ENCODE peak calls at places on chromosomes 7 and 10, in four cellular contexts. J is HCEC 1CT, M is amniotic epithelial cell, D is left cardiac atrium. Q is an unnamed sample.

GRCh38 chr10:63819753-63820347 is 298.6 kb downstream of the REEP3 start:
- DNase-seq in D (peak), J (peak), M (peak), Q (peak)

GRCh38 chr10:127951861-127952574 is 45.1 kb downstream of the PTPRE start:
- DNase-seq in M (no peak), J (no peak), D (no peak), Q (no peak)

GRCh38 chr7:150393325-150393724 is 14.2 kb downstream of the ZNF775 start:
- DNase-seq in J (no peak), D (no peak), M (no peak), Q (no peak)

GRCh38 chr7:122217125-122217524 is 73.1 kb upstream of the AASS start:
- DNase-seq in D (no peak), M (peak), J (peak), Q (peak)

GRCh38 chr10:102965455-102965854 is 47.4 kb downstream of the CNNM2 start:
- DNase-seq in M (peak), J (no peak), D (no peak), Q (no peak)

GRCh38 chr10:34121974-34122282 is 693.2 kb downstream of the PARD3 start:
- DNase-seq in D (no peak), M (peak), J (no peak), Q (peak)

GRCh38 chr10:44998146-44998631 is 2.5 kb upstream of the ZNF22 start:
- DNase-seq in M (peak), J (no peak), D (no peak), Q (peak)

GRCh38 chr10:46062735-46063428 is 16.8 kb upstream of the MSMB start:
- DNase-seq in M (no peak), D (no peak), J (no peak), Q (no peak)

GRCh38 chr10:113709221-113709838 is 29.6 kb downstream of the CASP7 start:
- DNase-seq in J (peak), D (no peak), M (peak), Q (peak)

GRCh38 chr7:150722403-150723065 is 6.1 kb downstream of the GIMAP1 start:
- DNase-seq in M (no peak), D (no peak), J (no peak), Q (no peak)

GRCh38 chr7:40541336-40541735 is 406.5 kb downstream of the SUGCT start:
- DNase-seq in D (no peak), J (peak), M (peak), Q (peak)

GRCh38 chr7:127251458-127252379 is 1.0 kb downstream of the GRM8 start:
- DNase-seq in D (no peak), M (no peak), J (no peak), Q (no peak)

GRCh38 chr7:1593091-1593866 is 23.4 kb upstream of the PSMG3 start:
- DNase-seq in M (no peak), J (peak), D (no peak), Q (peak)

GRCh38 chr7:71404701-71405345 is 272.9 kb downstream of the GALNT17 start:
- DNase-seq in M (no peak), D (no peak), J (no peak), Q (no peak)

GRCh38 chr10:42836771-42837468 is 54.3 kb downstream of the BMS1 start:
- DNase-seq in M (peak), J (peak), D (no peak), Q (peak)

GRCh38 chr7:22805227-22805626 is 17.4 kb downstream of the TOMM7 start:
- DNase-seq in J (no peak), M (no peak), D (no peak), Q (no peak)

GRCh38 chr10:108877130-108877529 is 1046.2 kb downstream of the XPNPEP1 start:
- DNase-seq in J (peak), M (peak), D (no peak), Q (peak)

GRCh38 chr10:129769381-129770116 is 194.5 kb downstream of the EBF3 start:
- DNase-seq in J (no peak), D (no peak), M (no peak), Q (no peak)

GRCh38 chr7:84291756-84292155 is 97.2 kb upstream of the SEMA3A start:
- DNase-seq in D (no peak), M (no peak), J (no peak), Q (no peak)

GRCh38 chr10:124252097-124252715 is 158.8 kb upstream of the CHST15 start:
- DNase-seq in D (no peak), J (no peak), M (no peak), Q (no peak)

GRCh38 chr7:55348502-55348901 is 16.6 kb upstream of the LANCL2 start:
- DNase-seq in D (no peak), J (peak), M (peak), Q (peak)

GRCh38 chr10:3295501-3296005 is 123.0 kb upstream of the PITRM1 start:
- DNase-seq in M (no peak), D (no peak), J (no peak), Q (no peak)

Q was measured in cardiac fibroblast.